ENCODE peak calls at places on chromosomes 6 and 20, in five cellular contexts. One of them, this sample, is unnamed. For H3K9me3, the result is how much of the 10 kb centered on the place peaks cover.

GRCh38 chr6:136290406-136291010 is 862 bp upstream of the BCLAF1 start:
- DNase-seq in effector memory CD4-positive, alpha-beta T cell: peak
- DNase-seq in stomach: peak
- DNase-seq in cardiac muscle cell: peak
- DNase-seq in hepatocyte: peak
- DNase-seq in this sample: peak

GRCh38 chr6:129774697-129775447 is 64.9 kb upstream of the ARHGAP18 start:
- DNase-seq in effector memory CD4-positive, alpha-beta T cell: peak
- DNase-seq in stomach: peak
- DNase-seq in cardiac muscle cell: peak
- DNase-seq in hepatocyte: peak
- DNase-seq in this sample: peak

GRCh38 chr6:37006793-37007339 is 1.4 kb downstream of the FGD2 start:
- DNase-seq in effector memory CD4-positive, alpha-beta T cell: no peak
- DNase-seq in stomach: no peak
- DNase-seq in cardiac muscle cell: no peak
- DNase-seq in hepatocyte: no peak
- DNase-seq in this sample: no peak

GRCh38 chr6:36662827-36663256 is 15.7 kb upstream of the CDKN1A start:
- DNase-seq in effector memory CD4-positive, alpha-beta T cell: no peak
- DNase-seq in stomach: peak
- DNase-seq in cardiac muscle cell: no peak
- DNase-seq in hepatocyte: no peak
- DNase-seq in this sample: peak

GRCh38 chr6:157997893-157998608 is 16.4 kb downstream of the SYNJ2 start:
- DNase-seq in effector memory CD4-positive, alpha-beta T cell: no peak
- DNase-seq in stomach: no peak
- DNase-seq in cardiac muscle cell: no peak
- DNase-seq in hepatocyte: no peak
- DNase-seq in this sample: no peak

GRCh38 chr6:80767808-80768207 is 661.3 kb downstream of the BCKDHB start:
- DNase-seq in effector memory CD4-positive, alpha-beta T cell: no peak
- DNase-seq in stomach: no peak
- DNase-seq in cardiac muscle cell: no peak
- DNase-seq in hepatocyte: no peak
- DNase-seq in this sample: no peak

GRCh38 chr6:134331255-134331654 is 13.3 kb upstream of the SGK1 start:
- DNase-seq in effector memory CD4-positive, alpha-beta T cell: no peak
- DNase-seq in stomach: no peak
- DNase-seq in cardiac muscle cell: no peak
- DNase-seq in hepatocyte: no peak
- DNase-seq in this sample: no peak

GRCh38 chr20:59435496-59435895 is 135.1 kb downstream of the EDN3 start:
- DNase-seq in effector memory CD4-positive, alpha-beta T cell: no peak
- DNase-seq in stomach: no peak
- DNase-seq in cardiac muscle cell: no peak
- DNase-seq in hepatocyte: no peak
- DNase-seq in this sample: no peak

GRCh38 chr20:2137552-2138201 is 36.0 kb downstream of the STK35 start:
- DNase-seq in effector memory CD4-positive, alpha-beta T cell: no peak
- DNase-seq in stomach: no peak
- DNase-seq in cardiac muscle cell: no peak
- DNase-seq in hepatocyte: no peak
- DNase-seq in this sample: no peak

GRCh38 chr20:62052842-62053464 is 12.7 kb downstream of the TAF4 start:
- DNase-seq in effector memory CD4-positive, alpha-beta T cell: no peak
- DNase-seq in stomach: no peak
- DNase-seq in cardiac muscle cell: no peak
- DNase-seq in hepatocyte: no peak
- DNase-seq in this sample: no peak

GRCh38 chr20:43189614-43190331 is at the start of gene PTPRT:
- DNase-seq in effector memory CD4-positive, alpha-beta T cell: no peak
- DNase-seq in stomach: no peak
- DNase-seq in cardiac muscle cell: peak
- DNase-seq in hepatocyte: no peak
- DNase-seq in this sample: no peak

GRCh38 chr6:117028256-117028655 is 151.2 kb downstream of the RFX6 start:
- DNase-seq in effector memory CD4-positive, alpha-beta T cell: no peak
- DNase-seq in stomach: no peak
- DNase-seq in cardiac muscle cell: no peak
- DNase-seq in hepatocyte: no peak
- DNase-seq in this sample: no peak

GRCh38 chr6:144659735-144660246 is 374.7 kb downstream of the UTRN start:
- DNase-seq in effector memory CD4-positive, alpha-beta T cell: no peak
- DNase-seq in stomach: no peak
- DNase-seq in cardiac muscle cell: no peak
- DNase-seq in hepatocyte: no peak
- DNase-seq in this sample: peak

GRCh38 chr20:57167971-57168693 is 98.3 kb downstream of the BMP7 start:
- DNase-seq in effector memory CD4-positive, alpha-beta T cell: no peak
- DNase-seq in stomach: no peak
- DNase-seq in cardiac muscle cell: no peak
- DNase-seq in hepatocyte: peak
- DNase-seq in this sample: no peak

GRCh38 chr6:33057222-33058150 is 16.0 kb downstream of the HLA-DPA1 start:
- DNase-seq in effector memory CD4-positive, alpha-beta T cell: no peak
- DNase-seq in stomach: no peak
- DNase-seq in cardiac muscle cell: no peak
- DNase-seq in hepatocyte: no peak
- DNase-seq in this sample: no peak

GRCh38 chr6:78538002-78538401 is 329.3 kb upstream of the IRAK1BP1 start:
- DNase-seq in effector memory CD4-positive, alpha-beta T cell: no peak
- DNase-seq in stomach: no peak
- DNase-seq in cardiac muscle cell: no peak
- DNase-seq in hepatocyte: no peak
- DNase-seq in this sample: no peak

GRCh38 chr20:36284751-36285150 is 21.4 kb upstream of the DLGAP4 start:
- DNase-seq in effector memory CD4-positive, alpha-beta T cell: no peak
- DNase-seq in stomach: no peak
- DNase-seq in cardiac muscle cell: no peak
- DNase-seq in hepatocyte: no peak
- DNase-seq in this sample: no peak

GRCh38 chr6:144647406-144647964 is 362.4 kb downstream of the UTRN start:
- DNase-seq in effector memory CD4-positive, alpha-beta T cell: no peak
- DNase-seq in stomach: no peak
- DNase-seq in cardiac muscle cell: no peak
- DNase-seq in hepatocyte: peak
- DNase-seq in this sample: no peak

GRCh38 chr20:49045440-49046086 is 549 bp upstream of the CSE1L start:
- DNase-seq in effector memory CD4-positive, alpha-beta T cell: peak
- DNase-seq in stomach: peak
- DNase-seq in cardiac muscle cell: peak
- DNase-seq in hepatocyte: peak
- DNase-seq in this sample: no peak

GRCh38 chr6:150549577-150550184 is 50.0 kb upstream of the PLEKHG1 start:
- DNase-seq in effector memory CD4-positive, alpha-beta T cell: no peak
- DNase-seq in stomach: no peak
- DNase-seq in cardiac muscle cell: no peak
- DNase-seq in hepatocyte: no peak
- DNase-seq in this sample: no peak

GRCh38 chr6:28747631-28748157 is 176.1 kb downstream of the TRIM27 start:
- DNase-seq in effector memory CD4-positive, alpha-beta T cell: no peak
- DNase-seq in stomach: no peak
- DNase-seq in cardiac muscle cell: peak
- DNase-seq in hepatocyte: peak
- DNase-seq in this sample: no peak

GRCh38 chr6:165231581-165232276 is 77.7 kb downstream of the C6orf118 start:
- DNase-seq in effector memory CD4-positive, alpha-beta T cell: no peak
- DNase-seq in stomach: no peak
- DNase-seq in cardiac muscle cell: peak
- DNase-seq in hepatocyte: peak
- DNase-seq in this sample: no peak

GRCh38 chr6:156988276-156989158 is 211.3 kb downstream of the ARID1B start:
- DNase-seq in effector memory CD4-positive, alpha-beta T cell: no peak
- DNase-seq in stomach: no peak
- DNase-seq in cardiac muscle cell: peak
- DNase-seq in hepatocyte: peak
- DNase-seq in this sample: peak

GRCh38 chr20:47041500-47041899 is 146.9 kb downstream of the EYA2 start:
- DNase-seq in effector memory CD4-positive, alpha-beta T cell: no peak
- DNase-seq in stomach: no peak
- DNase-seq in cardiac muscle cell: no peak
- DNase-seq in hepatocyte: no peak
- DNase-seq in this sample: no peak

GRCh38 chr6:2791124-2792050 is 26.2 kb downstream of the WRNIP1 start:
- DNase-seq in effector memory CD4-positive, alpha-beta T cell: peak
- DNase-seq in stomach: peak
- DNase-seq in cardiac muscle cell: peak
- DNase-seq in hepatocyte: peak
- DNase-seq in this sample: peak

GRCh38 chr20:41017448-41018042 is 11.1 kb upstream of the TOP1 start:
- DNase-seq in effector memory CD4-positive, alpha-beta T cell: no peak
- DNase-seq in stomach: no peak
- DNase-seq in cardiac muscle cell: no peak
- DNase-seq in hepatocyte: no peak
- DNase-seq in this sample: no peak

GRCh38 chr20:5001174-5002076 is at the start of gene SLC23A2:
- DNase-seq in effector memory CD4-positive, alpha-beta T cell: peak
- DNase-seq in stomach: peak
- DNase-seq in cardiac muscle cell: peak
- DNase-seq in hepatocyte: peak
- DNase-seq in this sample: peak

GRCh38 chr6:46972521-46972920 is 50.8 kb upstream of the ADGRF5 start:
- DNase-seq in effector memory CD4-positive, alpha-beta T cell: no peak
- DNase-seq in stomach: no peak
- DNase-seq in cardiac muscle cell: no peak
- DNase-seq in hepatocyte: no peak
- DNase-seq in this sample: no peak

GRCh38 chr6:48714286-48715049 is 603.5 kb upstream of the PTCHD4 start:
- DNase-seq in effector memory CD4-positive, alpha-beta T cell: no peak
- DNase-seq in stomach: no peak
- DNase-seq in cardiac muscle cell: no peak
- DNase-seq in hepatocyte: no peak
- DNase-seq in this sample: no peak

GRCh38 chr20:2330090-2330695 is 34.4 kb downstream of the TGM3 start:
- DNase-seq in effector memory CD4-positive, alpha-beta T cell: no peak
- DNase-seq in stomach: peak
- DNase-seq in cardiac muscle cell: no peak
- DNase-seq in hepatocyte: peak
- DNase-seq in this sample: peak

GRCh38 chr6:98946877-98947410 is 802 bp downstream of the FBXL4 start:
- DNase-seq in effector memory CD4-positive, alpha-beta T cell: peak
- DNase-seq in stomach: peak
- DNase-seq in cardiac muscle cell: no peak
- DNase-seq in hepatocyte: peak
- DNase-seq in this sample: peak

GRCh38 chr6:15498640-15499039 is 164.2 kb downstream of the DTNBP1 start:
- DNase-seq in effector memory CD4-positive, alpha-beta T cell: no peak
- DNase-seq in stomach: no peak
- DNase-seq in cardiac muscle cell: no peak
- DNase-seq in hepatocyte: no peak
- DNase-seq in this sample: peak

GRCh38 chr6:155493694-155494143 is 38.1 kb upstream of the NOX3 start:
- DNase-seq in effector memory CD4-positive, alpha-beta T cell: no peak
- DNase-seq in stomach: peak
- DNase-seq in cardiac muscle cell: no peak
- DNase-seq in hepatocyte: peak
- DNase-seq in this sample: no peak

GRCh38 chr20:21518292-21518991 is 4.6 kb upstream of the NKX2-2 start:
- DNase-seq in effector memory CD4-positive, alpha-beta T cell: no peak
- DNase-seq in stomach: no peak
- DNase-seq in cardiac muscle cell: no peak
- DNase-seq in hepatocyte: no peak
- DNase-seq in this sample: no peak
- H3K27ac ChIP-seq in effector memory CD4-positive, alpha-beta T cell: no peak
- H3K27ac ChIP-seq in stomach: no peak
- H3K27ac ChIP-seq in cardiac muscle cell: no peak
- H3K27ac ChIP-seq in hepatocyte: no peak
- H3K27ac ChIP-seq in this sample: no peak

GRCh38 chr6:61682562-61682961 is 603.5 kb downstream of the KHDRBS2 start:
- DNase-seq in effector memory CD4-positive, alpha-beta T cell: no peak
- DNase-seq in stomach: no peak
- DNase-seq in cardiac muscle cell: no peak
- DNase-seq in hepatocyte: no peak
- DNase-seq in this sample: no peak

GRCh38 chr6:61688165-61688564 is 597.9 kb downstream of the KHDRBS2 start:
- DNase-seq in effector memory CD4-positive, alpha-beta T cell: no peak
- DNase-seq in stomach: no peak
- DNase-seq in cardiac muscle cell: no peak
- DNase-seq in hepatocyte: no peak
- DNase-seq in this sample: no peak
- H3K9me3 ChIP-seq in effector memory CD4-positive, alpha-beta T cell: under half
- H3K9me3 ChIP-seq in stomach: under half
- H3K9me3 ChIP-seq in cardiac muscle cell: under half
- H3K9me3 ChIP-seq in hepatocyte: under half
- H3K9me3 ChIP-seq in this sample: under half

GRCh38 chr6:91926827-91927226 is 1340.0 kb upstream of the MAP3K7 start:
- DNase-seq in effector memory CD4-positive, alpha-beta T cell: no peak
- DNase-seq in stomach: no peak
- DNase-seq in cardiac muscle cell: no peak
- DNase-seq in hepatocyte: no peak
- DNase-seq in this sample: no peak
- H3K4me3 ChIP-seq in effector memory CD4-positive, alpha-beta T cell: no peak
- H3K4me3 ChIP-seq in stomach: no peak
- H3K4me3 ChIP-seq in cardiac muscle cell: no peak
- H3K4me3 ChIP-seq in hepatocyte: no peak
- H3K4me3 ChIP-seq in this sample: no peak

GRCh38 chr6:5012531-5012930 is 8.7 kb upstream of the RPP40 start:
- DNase-seq in effector memory CD4-positive, alpha-beta T cell: no peak
- DNase-seq in stomach: no peak
- DNase-seq in cardiac muscle cell: no peak
- DNase-seq in hepatocyte: no peak
- DNase-seq in this sample: no peak
- H3K27ac ChIP-seq in effector memory CD4-positive, alpha-beta T cell: no peak
- H3K27ac ChIP-seq in stomach: no peak
- H3K27ac ChIP-seq in cardiac muscle cell: no peak
- H3K27ac ChIP-seq in hepatocyte: no peak
- H3K27ac ChIP-seq in this sample: no peak

GRCh38 chr6:160586374-160586773 is 77.7 kb downstream of the LPA start:
- DNase-seq in effector memory CD4-positive, alpha-beta T cell: no peak
- DNase-seq in stomach: no peak
- DNase-seq in cardiac muscle cell: no peak
- DNase-seq in hepatocyte: no peak
- DNase-seq in this sample: no peak
- H3K9me3 ChIP-seq in effector memory CD4-positive, alpha-beta T cell: under half
- H3K9me3 ChIP-seq in stomach: under half
- H3K9me3 ChIP-seq in cardiac muscle cell: under half
- H3K9me3 ChIP-seq in hepatocyte: under half
- H3K9me3 ChIP-seq in this sample: under half

GRCh38 chr20:53330744-53331143 is 262.9 kb downstream of the ZNF217 start:
- DNase-seq in effector memory CD4-positive, alpha-beta T cell: no peak
- DNase-seq in stomach: no peak
- DNase-seq in cardiac muscle cell: no peak
- DNase-seq in hepatocyte: no peak
- DNase-seq in this sample: no peak
- H3K4me3 ChIP-seq in effector memory CD4-positive, alpha-beta T cell: no peak
- H3K4me3 ChIP-seq in stomach: no peak
- H3K4me3 ChIP-seq in cardiac muscle cell: no peak
- H3K4me3 ChIP-seq in hepatocyte: no peak
- H3K4me3 ChIP-seq in this sample: no peak